ENCODE peak calls at places on chromosome 21, in eight cellular contexts. L is lower lobe of right lung; K is upper lobe of right lung; X is left ventricle myocardium inferior; F is body of pancreas; U is mucosa of descending colon; T is naive thymus-derived CD4-positive, alpha-beta T cell; S is A549. N is an unnamed sample. For H3K4me1 and H3K9me3, the result is how much of the 10 kb centered on the place peaks cover.

GRCh38 chr21:25908495-25908894 is 173.7 kb downstream of the GABPA start:
- DNase-seq in L (no peak), S (no peak), K (no peak), X (no peak), U (no peak), F (no peak), T (no peak), N (no peak)

GRCh38 chr21:41147096-41147978 is 20.6 kb upstream of the BACE2 start:
- DNase-seq in S (no peak), F (no peak), T (no peak), X (no peak), U (no peak), K (no peak), L (no peak), N (no peak)

GRCh38 chr21:38955495-38955894 is 149.8 kb downstream of the ETS2 start:
- DNase-seq in K (no peak), T (no peak), F (no peak), U (peak), X (peak), L (no peak), S (no peak), N (no peak)

GRCh38 chr21:38824124-38824822 is 18.5 kb downstream of the ETS2 start:
- DNase-seq in K (no peak), X (no peak), U (no peak), S (no peak), L (no peak), F (no peak), T (no peak), N (no peak)

GRCh38 chr21:22791986-22792560 is 1793.9 kb downstream of the NCAM2 start:
- DNase-seq in K (no peak), X (no peak), L (no peak), T (no peak), S (peak), U (no peak), F (peak), N (peak)

GRCh38 chr21:27406297-27407009 is 439.6 kb upstream of the ADAMTS5 start:
- DNase-seq in S (no peak), X (no peak), K (no peak), T (no peak), L (no peak), F (no peak), U (no peak), N (no peak)

GRCh38 chr21:44013380-44014088 is 1.4 kb downstream of the TRAPPC10 start:
- DNase-seq in X (no peak), K (no peak), F (no peak), S (peak), L (no peak), T (no peak), U (no peak), N (peak)

GRCh38 chr21:16535100-16535418 is 805.3 kb downstream of the USP25 start:
- DNase-seq in K (peak), U (peak), S (no peak), F (peak), T (no peak), L (peak), X (peak), N (no peak)

GRCh38 chr21:43345746-43346409 is 81.1 kb downstream of the SIK1 start:
- DNase-seq in F (no peak), K (peak), S (no peak), L (no peak), U (no peak), X (no peak), T (no peak), N (no peak)

GRCh38 chr21:35991131-35991530 is 69.2 kb downstream of the SETD4 start:
- DNase-seq in X (no peak), F (no peak), T (no peak), U (no peak), L (no peak), S (no peak), K (no peak), N (no peak)

GRCh38 chr21:35987475-35987874 is 72.9 kb downstream of the SETD4 start:
- DNase-seq in F (no peak), U (no peak), L (no peak), X (no peak), T (no peak), K (no peak), S (no peak), N (no peak)

GRCh38 chr21:35988396-35989140 is 71.8 kb downstream of the SETD4 start:
- DNase-seq in F (no peak), L (no peak), U (no peak), X (no peak), T (no peak), S (no peak), K (no peak), N (no peak)

GRCh38 chr21:35990609-35991008 is 69.7 kb downstream of the SETD4 start:
- DNase-seq in T (no peak), X (no peak), F (no peak), K (no peak), U (no peak), S (no peak), L (no peak), N (no peak)

DNA sequence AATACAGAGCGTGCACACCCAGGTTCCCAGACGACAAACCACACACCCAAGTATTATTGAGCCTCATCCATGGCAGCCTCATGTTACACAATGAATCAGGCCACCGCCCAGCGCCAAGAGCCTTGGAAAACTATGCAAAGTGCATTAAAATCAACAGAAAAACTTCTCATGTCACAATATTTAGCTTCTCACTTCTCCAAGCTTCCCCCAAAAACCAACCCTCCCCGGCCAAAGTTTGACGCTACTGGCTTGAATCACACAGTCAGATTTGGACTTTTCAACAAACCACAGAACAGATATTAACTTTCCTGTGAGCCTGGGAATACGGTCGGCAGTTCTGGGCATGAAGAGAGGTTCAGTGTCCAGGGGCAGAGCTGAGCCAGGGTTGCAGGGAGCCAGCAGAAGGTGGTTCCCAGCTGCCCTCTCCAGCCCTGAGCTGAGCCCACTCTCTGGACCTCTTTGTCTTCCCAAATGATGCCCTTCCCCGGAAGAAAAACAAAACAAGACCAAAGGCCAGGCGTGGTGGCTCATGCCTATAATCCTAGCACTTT is 71.1 kb downstream of the SETD4 start:
- DNase-seq in U (no peak), S (no peak), T (no peak), X (no peak), L (peak), K (no peak), F (no peak), N (no peak)
- H3K4me3 ChIP-seq in U (no peak), S (no peak), T (no peak), X (no peak), L (no peak), K (no peak), F (no peak), N (no peak)

GRCh38 chr21:37449302-37449937 is 82.8 kb downstream of the DYRK1A start:
- DNase-seq in X (no peak), U (no peak), T (no peak), K (no peak), F (no peak), S (no peak), L (no peak), N (no peak)
- H3K4me1 ChIP-seq in X (half or more), U (under half), T (under half), K (under half), F (under half), S (half or more), L (half or more), N (under half)

GRCh38 chr21:36160850-36161178 is 4.2 kb downstream of the DOP1B start:
- DNase-seq in X (no peak), S (no peak), L (no peak), F (no peak), K (no peak), U (peak), T (no peak), N (no peak)
- H3K9me3 ChIP-seq in X (under half), S (under half), L (under half), F (under half), K (under half), U (under half), T (under half), N (under half)

GRCh38 chr21:45572231-45572630 is 30.0 kb upstream of the SLC19A1 start:
- DNase-seq in S (no peak), U (no peak), L (peak), F (no peak), X (peak), K (no peak), T (no peak), N (no peak)
- H3K4me3 ChIP-seq in S (no peak), U (no peak), L (no peak), F (no peak), X (no peak), K (no peak), T (no peak), N (no peak)

GRCh38 chr21:29303301-29303700 is 4.6 kb downstream of the BACH1 start:
- DNase-seq in F (no peak), T (no peak), L (no peak), K (no peak), S (no peak), U (no peak), X (no peak), N (no peak)
- H3K4me1 ChIP-seq in F (half or more), T (under half), L (half or more), K (half or more), S (under half), U (half or more), X (half or more), N (under half)

GRCh38 chr21:33369586-33369985 is 33.6 kb upstream of the IFNGR2 start:
- DNase-seq in T (no peak), K (peak), F (no peak), L (no peak), X (no peak), U (no peak), S (no peak), N (no peak)
- H3K9me3 ChIP-seq in T (under half), K (under half), F (under half), L (under half), X (under half), U (under half), S (under half), N (under half)

GRCh38 chr21:36322083-36322424 is 2.1 kb downstream of the MORC3 start:
- DNase-seq in L (no peak), K (no peak), S (no peak), F (no peak), X (no peak), T (no peak), U (no peak), N (no peak)
- H3K4me3 ChIP-seq in L (peak), K (peak), S (peak), F (no peak), X (peak), T (peak), U (no peak), N (peak)

DNA sequence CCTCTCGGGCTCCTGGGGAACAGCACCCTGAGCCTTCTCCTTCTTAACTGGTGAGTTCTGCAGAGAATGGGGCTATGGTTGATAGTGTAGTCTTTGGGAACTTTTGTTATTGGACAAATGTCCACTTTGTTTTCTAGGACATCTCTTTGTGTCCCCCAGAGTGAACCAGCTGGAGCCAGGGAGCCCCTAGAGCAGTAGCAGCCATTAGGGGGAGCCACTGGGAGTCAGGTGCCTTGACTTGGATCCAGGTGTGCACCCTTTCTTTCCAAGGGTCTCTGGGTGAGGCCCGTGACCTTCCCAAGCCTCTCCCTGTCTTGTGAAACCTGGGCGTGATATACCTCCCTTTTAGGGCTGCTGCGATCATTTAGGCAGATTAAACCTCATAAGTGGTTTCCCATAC is 36.9 kb downstream of the ABCG1 start:
- DNase-seq in L (no peak), T (no peak), K (no peak), F (no peak), U (no peak), X (no peak), S (no peak), N (no peak)
- H3K4me1 ChIP-seq in L (under half), T (under half), K (under half), F (under half), U (under half), X (half or more), S (under half), N (under half)

DNA sequence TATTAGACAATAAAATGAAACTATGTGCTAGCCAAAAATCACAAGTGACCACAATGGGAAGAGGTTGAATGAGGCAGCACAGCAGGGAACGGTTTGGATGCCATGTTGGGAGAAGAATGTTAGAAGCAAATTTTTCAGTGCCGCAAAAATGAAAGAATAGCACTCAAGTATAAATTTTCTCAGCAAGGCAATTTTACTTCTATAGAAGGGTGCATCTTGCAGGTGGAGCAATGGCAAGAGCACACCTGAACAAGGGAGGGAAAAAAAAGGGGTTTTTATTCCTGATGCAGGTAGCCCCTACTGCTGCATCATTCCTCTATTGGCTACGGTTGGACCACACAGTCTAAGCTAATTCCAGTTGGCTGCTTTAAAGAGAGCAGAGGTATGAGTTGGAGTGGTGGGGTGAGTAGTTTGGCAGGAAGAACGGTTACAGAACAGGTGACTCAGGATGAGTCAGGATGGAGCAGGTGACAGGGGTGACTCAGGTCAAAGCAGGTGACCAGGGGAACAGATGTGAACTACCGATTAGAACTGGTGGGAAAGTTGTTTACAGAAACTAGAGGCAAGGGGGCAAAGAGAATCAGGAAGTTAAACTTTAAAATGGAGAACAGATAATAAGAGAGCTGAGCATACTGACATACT is 301.1 kb upstream of the NRIP1 start:
- DNase-seq in S (no peak), K (no peak), T (no peak), U (no peak), F (no peak), X (no peak), L (no peak), N (no peak)
- H3K9me3 ChIP-seq in S (under half), K (under half), T (under half), U (under half), F (under half), X (under half), L (under half), N (under half)